ENCODE peak calls at places on chromosomes 4 and X, in four cellular contexts. W, D, P and C are unnamed samples.
A peak's percentile ranks its signal among the peaks of the same experiment; 100 is the strongest.

GRCh38 chr4:1245481-1246051 is 3.4 kb downstream of the CTBP1 start:
- DNase-seq in W (no peak), D (no peak), P (peak; percentile 79), C (peak; percentile 38)

GRCh38 chr4:125741825-125742452 is 427.2 kb downstream of the FAT4 start:
- DNase-seq in W (no peak), D (no peak), P (no peak), C (no peak)

GRCh38 chrX:45524805-45525204 is 324.1 kb upstream of the DIPK2B start:
- DNase-seq in W (no peak), D (no peak), P (no peak), C (no peak)

GRCh38 chrX:119382606-119383005 is 16.5 kb upstream of the SLC25A43 start:
- DNase-seq in W (no peak), D (no peak), P (no peak), C (no peak)

GRCh38 chrX:9682456-9682855 is 83.2 kb downstream of the GPR143 start:
- DNase-seq in W (no peak), D (no peak), P (no peak), C (no peak)

GRCh38 chrX:70262952-70263567 is 3.1 kb upstream of the P2RY4 start:
- DNase-seq in W (no peak), D (peak; percentile 42), P (no peak), C (no peak)

GRCh38 chr4:128810331-128810870 is 901 bp downstream of the JADE1 start:
- DNase-seq in W (no peak), D (peak; percentile 42), P (peak; percentile 82), C (no peak)

GRCh38 chr4:152999376-153000067 is 63.4 kb downstream of the FHDC1 start:
- DNase-seq in W (no peak), D (no peak), P (no peak), C (no peak)

GRCh38 chr4:126604273-126604867 is 1028.4 kb upstream of the INTU start:
- DNase-seq in W (no peak), D (peak; percentile 1), P (no peak), C (no peak)

GRCh38 chrX:53437211-53437610 is 3.0 kb upstream of the HSD17B10 start:
- DNase-seq in W (no peak), D (no peak), P (no peak), C (no peak)

GRCh38 chrX:68196939-68197791 is 236.1 kb downstream of the OPHN1 start:
- DNase-seq in W (no peak), D (peak; percentile 40), P (no peak), C (no peak)

GRCh38 chr4:3285558-3286334 is 7.1 kb upstream of the RGS12 start:
- DNase-seq in W (peak; percentile 49), D (no peak), P (peak; percentile 85), C (peak; percentile 88)

GRCh38 chr4:57943672-57944071 is 833.5 kb upstream of the IGFBP7 start:
- DNase-seq in W (no peak), D (no peak), P (peak; percentile 74), C (no peak)

GRCh38 chrX:134999469-134999868 is 8.7 kb downstream of the SMIM10 start:
- DNase-seq in W (no peak), D (peak; percentile 22), P (no peak), C (no peak)

GRCh38 chr4:152778656-152779512 is 646 bp downstream of the TIGD4 start:
- DNase-seq in W (no peak), D (peak; percentile 6), P (peak; percentile 77), C (no peak)

GRCh38 chr4:140756292-140757219 is at the start of gene TBC1D9:
- DNase-seq in W (peak; percentile 16), D (peak; percentile 49), P (peak; percentile 91), C (peak; percentile 95)

GRCh38 chr4:135508006-135508714 is 1306.6 kb upstream of the PABPC4L start:
- DNase-seq in W (peak; percentile 1), D (peak; percentile 1), P (no peak), C (no peak)

GRCh38 chr4:152620915-152621314 is 58.9 kb downstream of the TMEM154 start:
- DNase-seq in W (no peak), D (no peak), P (no peak), C (no peak)

GRCh38 chr4:122562436-122562835 is 58.4 kb downstream of the IL21 start:
- DNase-seq in W (no peak), D (no peak), P (no peak), C (no peak)

GRCh38 chrX:47958943-47959342 is 44.8 kb downstream of the ZNF182 start:
- DNase-seq in W (no peak), D (no peak), P (no peak), C (no peak)

GRCh38 chr4:169956441-169956840 is 69.8 kb downstream of the MFAP3L start:
- DNase-seq in W (no peak), D (no peak), P (no peak), C (no peak)

GRCh38 chrX:132740316-132741123 is 217.9 kb downstream of the HS6ST2 start:
- DNase-seq in W (no peak), D (no peak), P (no peak), C (no peak)

GRCh38 chrX:136198010-136198409 is 50.7 kb downstream of the FHL1 start:
- DNase-seq in W (no peak), D (no peak), P (no peak), C (no peak)

GRCh38 chr4:56241500-56241899 is 145.8 kb downstream of the AASDH start:
- DNase-seq in W (no peak), D (no peak), P (no peak), C (no peak)

GRCh38 chrX:52979993-52980392 is 21.7 kb upstream of the FAM156A start:
- DNase-seq in W (no peak), D (no peak), P (no peak), C (no peak)

GRCh38 chr4:152106113-152106763 is 345.4 kb upstream of the GATB start:
- DNase-seq in W (peak; percentile 92), D (peak; percentile 69), P (no peak), C (peak; percentile 57)

GRCh38 chr4:53863731-53864130 is 200.7 kb downstream of the CHIC2 start:
- DNase-seq in W (no peak), D (no peak), P (no peak), C (no peak)

GRCh38 chrX:83916525-83916924 is 55.6 kb downstream of the CYLC1 start:
- DNase-seq in W (no peak), D (no peak), P (no peak), C (no peak)

GRCh38 chr4:110119880-110120279 is 78.5 kb downstream of the ELOVL6 start:
- DNase-seq in W (peak; percentile 51), D (no peak), P (no peak), C (no peak)

GRCh38 chr4:80074651-80075050 is 1.6 kb upstream of the ANTXR2 start:
- DNase-seq in W (no peak), D (no peak), P (no peak), C (no peak)

GRCh38 chr4:15906024-15906443 is 32.5 kb downstream of the FGFBP1 start:
- DNase-seq in W (no peak), D (peak; percentile 85), P (peak; percentile 92), C (peak; percentile 80)

GRCh38 chr4:48970471-48970921 is 15.6 kb upstream of the CWH43 start:
- DNase-seq in W (peak; percentile 80), D (no peak), P (no peak), C (no peak)

GRCh38 chr4:76197971-76198410 is 15.6 kb downstream of the SCARB2 start:
- DNase-seq in W (no peak), D (no peak), P (peak; percentile 79), C (no peak)

GRCh38 chrX:140123446-140123845 is 158.1 kb upstream of the CXorf66 start:
- DNase-seq in W (no peak), D (no peak), P (no peak), C (no peak)

GRCh38 chr4:47704693-47705325 is 133.1 kb downstream of the CORIN start:
- DNase-seq in W (no peak), D (no peak), P (no peak), C (no peak)

GRCh38 chr4:147984065-147984777 is 252.3 kb downstream of the ARHGAP10 start:
- DNase-seq in W (no peak), D (peak; percentile 25), P (no peak), C (no peak)

GRCh38 chr4:176709417-176709816 is 83.3 kb downstream of the VEGFC start:
- DNase-seq in W (no peak), D (no peak), P (no peak), C (no peak)

GRCh38 chr4:125115941-125116340 is 198.8 kb upstream of the FAT4 start:
- DNase-seq in W (no peak), D (peak; percentile 2), P (no peak), C (no peak)

DNA sequence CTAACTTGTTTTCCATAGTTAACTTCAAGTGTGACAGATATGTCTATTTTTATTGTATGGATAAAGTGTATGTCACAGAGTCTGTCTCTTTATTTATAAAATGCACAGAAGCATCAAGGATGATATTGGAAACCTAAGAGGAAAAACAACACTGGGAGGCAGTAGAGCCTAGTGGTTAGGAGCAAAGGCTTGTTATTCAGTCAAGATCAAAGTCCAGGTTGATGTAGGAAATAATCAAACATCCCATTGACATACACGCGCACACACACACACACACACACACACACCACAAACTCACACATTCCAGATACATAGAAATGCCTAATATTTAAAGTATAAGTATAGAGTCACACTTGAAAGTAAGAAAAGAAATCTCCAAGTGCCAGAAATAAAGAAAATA is 206.8 kb downstream of the CHRDL1 start:
- DNase-seq in W (no peak), D (no peak), P (no peak), C (no peak)
- TF ChIP-seq CTCF in W (no peak), D (no peak), P (no peak), C (no peak)

DNA sequence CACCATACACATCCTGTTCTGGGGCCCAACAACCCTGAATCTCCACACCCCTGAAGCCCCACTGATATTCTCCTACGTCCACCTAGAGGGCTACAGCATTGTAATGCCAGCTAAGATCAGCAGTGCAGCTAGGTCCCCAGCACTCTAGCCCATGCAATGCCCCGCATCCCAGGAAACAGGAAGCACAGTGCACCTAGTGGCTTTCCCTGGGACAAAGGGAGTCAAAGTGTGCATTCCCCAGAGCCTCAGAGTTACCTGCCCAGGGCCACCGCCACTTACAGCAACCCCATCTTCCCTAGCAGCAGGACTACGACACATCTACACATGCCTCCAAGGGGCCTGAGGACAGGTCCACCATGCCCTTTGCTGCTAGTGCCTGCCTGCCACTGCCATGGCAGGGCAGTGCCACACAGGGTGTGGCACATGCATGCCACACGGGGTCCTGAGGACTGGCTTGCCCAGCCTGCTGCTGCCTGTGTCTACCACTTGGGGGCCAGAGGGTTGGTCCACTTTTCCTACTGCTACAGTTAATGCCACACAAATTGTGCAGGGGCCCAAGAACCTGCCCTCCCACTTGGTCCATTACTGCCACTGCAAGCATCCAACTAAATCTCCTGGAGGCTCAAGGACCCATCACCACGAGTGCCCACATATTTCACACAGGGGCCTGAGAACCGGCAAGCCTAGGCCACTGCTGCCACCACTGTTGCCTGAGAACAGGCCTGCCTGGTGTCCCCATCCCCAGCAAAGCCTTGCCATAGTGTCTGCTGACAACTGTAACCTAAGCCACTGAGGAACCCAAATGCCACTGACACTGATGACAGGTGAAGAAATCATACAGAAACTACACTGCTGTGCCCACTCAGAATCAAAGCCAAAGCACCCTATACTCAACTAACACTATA is 23.7 kb downstream of the TLR6 start:
- DNase-seq in W (no peak), D (no peak), P (no peak), C (no peak)
- TF ChIP-seq CTCF in W (peak; percentile 11), D (no peak), P (no peak), C (peak; percentile 59)

DNA sequence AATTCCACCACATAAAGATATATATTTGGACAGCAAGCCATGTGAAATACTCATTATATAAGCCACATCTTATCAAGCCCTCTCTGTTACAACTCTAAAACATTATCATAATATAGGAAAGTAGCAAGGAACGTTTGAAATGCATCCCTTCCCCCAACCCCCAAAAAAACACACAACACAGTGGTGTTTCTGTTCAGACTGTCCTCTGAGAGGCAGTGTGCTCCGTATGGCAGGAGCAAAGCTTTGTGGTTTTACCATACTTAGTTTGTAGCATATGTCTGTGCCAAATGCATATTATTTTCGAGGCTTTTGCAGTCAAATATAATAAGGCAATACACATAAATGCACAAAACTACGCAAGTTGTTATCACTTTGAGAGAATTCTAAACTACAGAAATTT is 194.2 kb downstream of the RAPGEF2 start:
- DNase-seq in W (no peak), D (no peak), P (no peak), C (no peak)
- TF ChIP-seq CTCF in W (no peak), D (no peak), P (no peak), C (no peak)

GRCh38 chrX:125895518-125895917 is 270.6 kb downstream of the DCAF12L2 start:
- DNase-seq in W (no peak), D (no peak), P (no peak), C (no peak)
- TF ChIP-seq CTCF in W (no peak), D (no peak), P (no peak), C (no peak)